ENCODE peak calls at places on chromosomes 11 and 22, in five cellular contexts. One of them, this sample, is unnamed.
A peak's percentile ranks its signal among the peaks of the same experiment; 100 is the strongest.

GRCh38 chr11:78535920-78536319 is 38.7 kb downstream of the NARS2 start:
- DNase-seq in breast epithelium: no peak
- DNase-seq in cardiac fibroblast: peak; percentile 67
- DNase-seq in colonic mucosa: no peak
- DNase-seq in astrocyte: peak; percentile 16
- DNase-seq in this sample: no peak

GRCh38 chr11:19820100-19820499 is 107.5 kb downstream of the NAV2 start:
- DNase-seq in colonic mucosa: no peak
- DNase-seq in astrocyte: peak; percentile 76
- DNase-seq in breast epithelium: no peak
- DNase-seq in cardiac fibroblast: no peak
- DNase-seq in this sample: no peak

GRCh38 chr11:64502634-64503033 is 88.4 kb upstream of the SLC22A12 start:
- DNase-seq in astrocyte: no peak
- DNase-seq in colonic mucosa: no peak
- DNase-seq in breast epithelium: no peak
- DNase-seq in cardiac fibroblast: no peak
- DNase-seq in this sample: no peak

GRCh38 chr11:45931739-45932138 is 9.3 kb downstream of the LARGE2 start:
- DNase-seq in cardiac fibroblast: no peak
- DNase-seq in astrocyte: no peak
- DNase-seq in colonic mucosa: no peak
- DNase-seq in breast epithelium: no peak
- DNase-seq in this sample: peak; percentile 22

GRCh38 chr11:63845305-63845704 is 6.4 kb downstream of the MARK2 start:
- DNase-seq in breast epithelium: no peak
- DNase-seq in cardiac fibroblast: peak; percentile 88
- DNase-seq in astrocyte: peak; percentile 59
- DNase-seq in colonic mucosa: no peak
- DNase-seq in this sample: no peak

GRCh38 chr22:43126506-43127165 is 16.1 kb downstream of the BIK start:
- DNase-seq in astrocyte: peak; percentile 80
- DNase-seq in cardiac fibroblast: peak; percentile 85
- DNase-seq in colonic mucosa: peak; percentile 78
- DNase-seq in breast epithelium: no peak
- DNase-seq in this sample: no peak

GRCh38 chr22:37627091-37627490 is 12.4 kb upstream of the SH3BP1 start:
- DNase-seq in colonic mucosa: no peak
- DNase-seq in cardiac fibroblast: no peak
- DNase-seq in breast epithelium: no peak
- DNase-seq in astrocyte: no peak
- DNase-seq in this sample: peak; percentile 36

GRCh38 chr11:111966678-111967077 is 29.5 kb downstream of the DIXDC1 start:
- DNase-seq in cardiac fibroblast: no peak
- DNase-seq in colonic mucosa: no peak
- DNase-seq in breast epithelium: no peak
- DNase-seq in astrocyte: no peak
- DNase-seq in this sample: no peak

GRCh38 chr22:23520875-23521441 is 59.1 kb downstream of the IGLL1 start:
- DNase-seq in cardiac fibroblast: peak; percentile 14
- DNase-seq in colonic mucosa: peak; percentile 55
- DNase-seq in astrocyte: no peak
- DNase-seq in breast epithelium: peak; percentile 34
- DNase-seq in this sample: no peak

GRCh38 chr11:47417712-47418111 is 8.5 kb downstream of the PSMC3 start:
- DNase-seq in colonic mucosa: no peak
- DNase-seq in cardiac fibroblast: no peak
- DNase-seq in astrocyte: no peak
- DNase-seq in breast epithelium: no peak
- DNase-seq in this sample: no peak

GRCh38 chr22:36816635-36817428 is at the start of gene PVALB:
- DNase-seq in breast epithelium: no peak
- DNase-seq in astrocyte: peak; percentile 3
- DNase-seq in cardiac fibroblast: peak; percentile 22
- DNase-seq in colonic mucosa: no peak
- DNase-seq in this sample: no peak

GRCh38 chr11:111449696-111450479 is 62.3 kb downstream of the BTG4 start:
- DNase-seq in breast epithelium: no peak
- DNase-seq in colonic mucosa: no peak
- DNase-seq in cardiac fibroblast: no peak
- DNase-seq in astrocyte: no peak
- DNase-seq in this sample: no peak

GRCh38 chr11:44823920-44824704 is 97.3 kb downstream of the TSPAN18 start:
- DNase-seq in cardiac fibroblast: no peak
- DNase-seq in astrocyte: no peak
- DNase-seq in colonic mucosa: no peak
- DNase-seq in breast epithelium: no peak
- DNase-seq in this sample: no peak

GRCh38 chr22:29443452-29443851 is 5.1 kb downstream of the RFPL1 start:
- DNase-seq in cardiac fibroblast: peak; percentile 18
- DNase-seq in breast epithelium: no peak
- DNase-seq in colonic mucosa: no peak
- DNase-seq in astrocyte: no peak
- DNase-seq in this sample: no peak

GRCh38 chr11:8291421-8292350 is 28.0 kb upstream of the LMO1 start:
- DNase-seq in colonic mucosa: no peak
- DNase-seq in astrocyte: no peak
- DNase-seq in cardiac fibroblast: no peak
- DNase-seq in breast epithelium: no peak
- DNase-seq in this sample: no peak

GRCh38 chr11:72391638-72392423 is 42.5 kb downstream of the CLPB start:
- DNase-seq in colonic mucosa: no peak
- DNase-seq in breast epithelium: no peak
- DNase-seq in astrocyte: no peak
- DNase-seq in cardiac fibroblast: no peak
- DNase-seq in this sample: no peak

GRCh38 chr11:69574383-69575255 is 66.3 kb upstream of the CCND1 start:
- DNase-seq in breast epithelium: no peak
- DNase-seq in cardiac fibroblast: no peak
- DNase-seq in astrocyte: no peak
- DNase-seq in colonic mucosa: no peak
- DNase-seq in this sample: no peak

GRCh38 chr22:29670615-29671014 is 49.2 kb upstream of the CABP7 start:
- DNase-seq in breast epithelium: no peak
- DNase-seq in cardiac fibroblast: no peak
- DNase-seq in colonic mucosa: no peak
- DNase-seq in astrocyte: no peak
- DNase-seq in this sample: no peak

GRCh38 chr11:36155301-36155700 is 133.9 kb downstream of the COMMD9 start:
- DNase-seq in breast epithelium: no peak
- DNase-seq in cardiac fibroblast: no peak
- DNase-seq in colonic mucosa: no peak
- DNase-seq in astrocyte: no peak
- DNase-seq in this sample: no peak

GRCh38 chr11:134741453-134742227 is 329.6 kb upstream of the B3GAT1 start:
- DNase-seq in breast epithelium: no peak
- DNase-seq in cardiac fibroblast: peak; percentile 4
- DNase-seq in colonic mucosa: no peak
- DNase-seq in astrocyte: peak; percentile 40
- DNase-seq in this sample: no peak

GRCh38 chr11:1869427-1870325 is 16.8 kb downstream of the LSP1 start:
- DNase-seq in breast epithelium: no peak
- DNase-seq in astrocyte: no peak
- DNase-seq in cardiac fibroblast: no peak
- DNase-seq in colonic mucosa: no peak
- DNase-seq in this sample: no peak

GRCh38 chr11:119692547-119692834 is 36.5 kb downstream of the NECTIN1 start:
- DNase-seq in breast epithelium: no peak
- DNase-seq in cardiac fibroblast: no peak
- DNase-seq in astrocyte: no peak
- DNase-seq in colonic mucosa: no peak
- DNase-seq in this sample: no peak

GRCh38 chr11:1129666-1130160 is 28.0 kb upstream of the MUC5AC start:
- DNase-seq in colonic mucosa: peak; percentile 13
- DNase-seq in breast epithelium: no peak
- DNase-seq in astrocyte: no peak
- DNase-seq in cardiac fibroblast: no peak
- DNase-seq in this sample: no peak

GRCh38 chr11:92482502-92482901 is 257.9 kb downstream of the FAT3 start:
- DNase-seq in colonic mucosa: no peak
- DNase-seq in breast epithelium: no peak
- DNase-seq in astrocyte: no peak
- DNase-seq in cardiac fibroblast: no peak
- DNase-seq in this sample: no peak

GRCh38 chr11:86571273-86571948 is 101.0 kb downstream of the ME3 start:
- DNase-seq in colonic mucosa: peak; percentile 70
- DNase-seq in breast epithelium: no peak
- DNase-seq in astrocyte: no peak
- DNase-seq in cardiac fibroblast: no peak
- DNase-seq in this sample: no peak

DNA sequence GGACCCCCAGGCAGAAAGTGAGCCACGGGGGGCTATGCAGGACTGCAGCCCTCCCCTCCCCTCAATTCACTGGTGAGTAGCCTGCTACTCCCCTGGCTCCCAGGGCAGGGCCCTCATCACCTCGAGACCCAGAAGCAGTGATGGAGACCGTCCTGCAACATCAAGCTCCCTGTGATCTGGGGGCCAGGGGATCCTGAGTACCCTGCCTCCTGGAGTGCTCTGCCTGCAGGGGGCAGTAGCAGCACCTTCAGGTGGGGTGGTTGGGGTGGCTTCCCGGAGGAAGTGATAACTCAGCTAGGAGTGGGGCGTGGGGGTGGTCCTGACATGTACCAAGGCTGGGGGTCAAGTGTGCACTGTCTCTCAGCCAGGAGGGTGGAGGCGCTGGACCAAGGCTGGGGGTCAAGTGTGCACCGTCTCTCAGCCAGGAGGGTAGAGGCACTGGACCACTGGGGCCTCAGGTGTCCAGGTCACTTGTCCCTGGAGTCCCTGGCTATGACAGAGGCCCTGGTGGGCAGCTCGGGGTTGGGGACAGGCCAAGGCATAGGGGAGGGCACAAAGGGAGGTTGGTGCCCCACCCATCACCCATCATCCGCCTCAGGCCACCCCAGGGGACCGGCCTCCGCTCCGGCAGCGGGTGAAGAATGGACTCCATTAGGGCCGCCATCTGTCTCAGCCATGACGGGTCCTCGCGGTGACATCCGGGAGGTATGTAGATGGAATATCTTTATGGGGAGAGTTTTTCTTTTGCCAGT is 9.4 kb downstream of the RTN4R start:
- DNase-seq in colonic mucosa: no peak
- DNase-seq in astrocyte: no peak
- DNase-seq in cardiac fibroblast: no peak
- DNase-seq in breast epithelium: no peak
- DNase-seq in this sample: no peak
- TF ChIP-seq CTCF in colonic mucosa: no peak
- TF ChIP-seq CTCF in astrocyte: peak; percentile 7
- TF ChIP-seq CTCF in cardiac fibroblast: peak; percentile 34
- TF ChIP-seq CTCF in breast epithelium: no peak
- TF ChIP-seq CTCF in this sample: peak; percentile 47

GRCh38 chr11:133619973-133620372 is 87.7 kb upstream of the OPCML start:
- DNase-seq in cardiac fibroblast: no peak
- DNase-seq in breast epithelium: no peak
- DNase-seq in colonic mucosa: no peak
- DNase-seq in astrocyte: no peak
- DNase-seq in this sample: no peak
- TF ChIP-seq CTCF in cardiac fibroblast: no peak
- TF ChIP-seq CTCF in breast epithelium: no peak
- TF ChIP-seq CTCF in colonic mucosa: no peak
- TF ChIP-seq CTCF in astrocyte: no peak
- TF ChIP-seq CTCF in this sample: no peak

GRCh38 chr22:38705235-38706100 is at the start of gene GTPBP1:
- DNase-seq in astrocyte: peak; percentile 100
- DNase-seq in breast epithelium: peak; percentile 100
- DNase-seq in cardiac fibroblast: peak; percentile 100
- DNase-seq in colonic mucosa: peak; percentile 99
- DNase-seq in this sample: peak; percentile 99

GRCh38 chr22:38704568-38705234 is 1.0 kb upstream of the GTPBP1 start:
- DNase-seq in breast epithelium: no peak
- DNase-seq in colonic mucosa: no peak
- DNase-seq in astrocyte: no peak
- DNase-seq in cardiac fibroblast: peak; percentile 9
- DNase-seq in this sample: no peak

GRCh38 chr22:38707346-38707745 is 1.6 kb downstream of the GTPBP1 start:
- DNase-seq in cardiac fibroblast: peak; percentile 68
- DNase-seq in astrocyte: peak; percentile 42
- DNase-seq in colonic mucosa: peak; percentile 49
- DNase-seq in breast epithelium: no peak
- DNase-seq in this sample: no peak

GRCh38 chr22:38706885-38707180 is 1.1 kb downstream of the GTPBP1 start:
- DNase-seq in colonic mucosa: no peak
- DNase-seq in breast epithelium: no peak
- DNase-seq in cardiac fibroblast: no peak
- DNase-seq in astrocyte: no peak
- DNase-seq in this sample: no peak

DNA sequence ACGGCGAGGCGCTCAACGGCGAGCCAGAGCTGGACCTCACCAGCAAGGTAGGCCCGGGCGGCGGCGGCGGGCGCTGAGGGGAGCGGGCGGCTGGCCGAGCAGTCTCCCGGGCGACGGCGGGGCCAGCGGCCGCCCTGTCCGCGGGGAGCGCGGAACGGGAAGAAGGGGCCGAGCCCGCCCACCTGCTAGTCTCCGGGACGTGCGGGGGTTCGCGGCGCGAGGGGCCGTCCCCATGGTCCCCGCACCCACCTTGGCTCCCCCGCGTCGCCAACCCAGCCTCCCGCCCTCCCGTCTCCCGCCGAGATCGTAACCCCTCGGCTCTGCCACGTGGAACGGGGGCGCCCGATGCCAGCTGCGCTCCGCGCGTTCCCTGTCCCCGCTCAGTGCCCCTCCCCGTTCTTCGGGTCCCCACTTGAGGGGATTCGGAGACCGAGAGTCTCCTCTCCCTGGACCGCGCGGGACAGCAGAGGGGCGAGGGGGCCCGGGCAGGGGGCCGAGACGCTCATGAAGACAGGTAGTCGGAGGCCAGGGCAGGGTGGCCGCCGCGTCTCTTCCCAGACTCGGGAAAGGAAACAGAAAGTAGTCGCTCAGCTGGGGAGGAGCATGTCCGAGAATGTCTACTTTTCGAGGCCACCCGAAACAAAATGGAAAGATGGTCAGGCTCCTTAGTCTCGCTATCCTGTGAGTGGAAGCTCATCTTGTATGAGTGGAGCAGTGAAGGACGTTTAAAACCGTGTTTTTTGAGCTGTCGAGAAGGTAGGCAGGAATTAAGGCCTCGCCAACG is 549 bp downstream of the GTPBP1 start:
- DNase-seq in astrocyte: no peak
- DNase-seq in breast epithelium: peak; percentile 51
- DNase-seq in cardiac fibroblast: peak; percentile 35
- DNase-seq in colonic mucosa: peak; percentile 63
- DNase-seq in this sample: no peak
- TF ChIP-seq CTCF in astrocyte: no peak
- TF ChIP-seq CTCF in breast epithelium: no peak
- TF ChIP-seq CTCF in cardiac fibroblast: no peak
- TF ChIP-seq CTCF in colonic mucosa: no peak
- TF ChIP-seq CTCF in this sample: no peak

DNA sequence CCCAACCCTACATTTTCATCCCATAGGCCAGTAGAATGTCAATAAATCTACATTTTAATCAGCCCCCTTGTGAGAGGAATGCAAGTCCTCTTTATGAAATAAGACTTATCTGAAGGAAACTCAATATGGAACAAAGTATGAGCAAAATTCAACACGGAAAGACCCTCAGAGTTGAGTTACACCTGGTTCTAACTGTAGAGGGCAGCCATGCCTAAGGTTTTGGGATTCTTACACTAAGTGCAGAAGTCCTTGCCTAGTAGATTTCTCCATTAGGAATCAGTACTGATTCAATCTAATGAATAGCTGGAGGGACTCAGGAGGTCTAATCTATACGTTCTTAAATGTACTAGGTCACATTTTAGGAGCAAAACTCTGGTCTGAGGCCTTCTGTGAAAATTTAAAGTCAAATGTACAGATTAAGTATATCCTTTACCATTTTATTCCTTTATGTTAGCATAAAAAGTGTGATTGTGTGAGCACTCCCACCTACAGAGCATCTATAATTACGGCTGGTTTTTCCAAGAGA is 904.5 kb downstream of the DLG2 start:
- DNase-seq in astrocyte: no peak
- DNase-seq in cardiac fibroblast: no peak
- DNase-seq in colonic mucosa: no peak
- DNase-seq in breast epithelium: no peak
- DNase-seq in this sample: no peak
- TF ChIP-seq CTCF in astrocyte: no peak
- TF ChIP-seq CTCF in cardiac fibroblast: no peak
- TF ChIP-seq CTCF in colonic mucosa: no peak
- TF ChIP-seq CTCF in breast epithelium: no peak
- TF ChIP-seq CTCF in this sample: no peak

This sample was measured in CD14-positive monocyte.